ENCODE peak calls at places on chromosomes 6 and 20, in nine cellular contexts. One of them, this sample, is unnamed.

GRCh38 chr6:144804246-144804790 is 519.2 kb downstream of the UTRN start:
- DNase-seq in A549: no peak
- DNase-seq in testis: no peak
- DNase-seq in heart left ventricle: no peak
- DNase-seq in body of pancreas: no peak
- DNase-seq in prostate gland: no peak
- DNase-seq in ovary: no peak
- DNase-seq in suprapubic skin: no peak
- DNase-seq in H1: no peak
- DNase-seq in this sample: no peak

GRCh38 chr6:33414592-33415271 is 3.2 kb downstream of the CUTA start:
- DNase-seq in ovary: peak; percentile 27
- DNase-seq in suprapubic skin: peak; percentile 62
- DNase-seq in heart left ventricle: no peak
- DNase-seq in prostate gland: no peak
- DNase-seq in A549: no peak
- DNase-seq in body of pancreas: no peak
- DNase-seq in H1: no peak
- DNase-seq in testis: no peak
- DNase-seq in this sample: no peak

GRCh38 chr6:21953831-21954801 is 342.7 kb downstream of the PRL start:
- DNase-seq in H1: no peak
- DNase-seq in heart left ventricle: peak; percentile 22
- DNase-seq in A549: no peak
- DNase-seq in testis: no peak
- DNase-seq in body of pancreas: peak; percentile 12
- DNase-seq in prostate gland: peak; percentile 12
- DNase-seq in ovary: no peak
- DNase-seq in suprapubic skin: no peak
- DNase-seq in this sample: peak; percentile 57

GRCh38 chr6:143271024-143271423 is 179.5 kb downstream of the ADAT2 start:
- DNase-seq in body of pancreas: no peak
- DNase-seq in prostate gland: no peak
- DNase-seq in ovary: peak; percentile 61
- DNase-seq in H1: no peak
- DNase-seq in heart left ventricle: peak; percentile 60
- DNase-seq in A549: no peak
- DNase-seq in testis: no peak
- DNase-seq in suprapubic skin: no peak
- DNase-seq in this sample: no peak

GRCh38 chr6:44051516-44051915 is 75.7 kb downstream of the MRPL14 start:
- DNase-seq in prostate gland: no peak
- DNase-seq in suprapubic skin: no peak
- DNase-seq in heart left ventricle: no peak
- DNase-seq in A549: no peak
- DNase-seq in ovary: no peak
- DNase-seq in body of pancreas: peak; percentile 68
- DNase-seq in testis: no peak
- DNase-seq in H1: no peak
- DNase-seq in this sample: no peak

GRCh38 chr20:50389808-50390684 is 120.1 kb upstream of the PTPN1 start:
- DNase-seq in suprapubic skin: no peak
- DNase-seq in testis: no peak
- DNase-seq in heart left ventricle: no peak
- DNase-seq in prostate gland: no peak
- DNase-seq in body of pancreas: no peak
- DNase-seq in A549: no peak
- DNase-seq in ovary: no peak
- DNase-seq in H1: no peak
- DNase-seq in this sample: no peak

GRCh38 chr6:157235600-157236039 is 87.7 kb downstream of the TMEM242 start:
- DNase-seq in body of pancreas: peak; percentile 73
- DNase-seq in heart left ventricle: peak; percentile 62
- DNase-seq in suprapubic skin: peak; percentile 81
- DNase-seq in testis: peak; percentile 54
- DNase-seq in prostate gland: no peak
- DNase-seq in A549: peak; percentile 60
- DNase-seq in ovary: peak; percentile 77
- DNase-seq in H1: peak; percentile 57
- DNase-seq in this sample: peak; percentile 49

GRCh38 chr20:8790442-8791074 is 278.3 kb upstream of the PLCB4 start:
- DNase-seq in body of pancreas: peak; percentile 50
- DNase-seq in testis: peak; percentile 51
- DNase-seq in A549: peak; percentile 15
- DNase-seq in prostate gland: no peak
- DNase-seq in H1: no peak
- DNase-seq in heart left ventricle: peak; percentile 38
- DNase-seq in suprapubic skin: no peak
- DNase-seq in ovary: peak; percentile 40
- DNase-seq in this sample: no peak

GRCh38 chr6:26214826-26215199 is 127.6 kb downstream of the HFE start:
- DNase-seq in prostate gland: no peak
- DNase-seq in suprapubic skin: no peak
- DNase-seq in heart left ventricle: no peak
- DNase-seq in body of pancreas: no peak
- DNase-seq in testis: no peak
- DNase-seq in A549: no peak
- DNase-seq in ovary: no peak
- DNase-seq in H1: no peak
- DNase-seq in this sample: no peak

GRCh38 chr20:53660078-53660909 is 66.7 kb upstream of the ZNF217 start:
- DNase-seq in body of pancreas: no peak
- DNase-seq in ovary: peak; percentile 66
- DNase-seq in testis: peak; percentile 27
- DNase-seq in A549: peak; percentile 36
- DNase-seq in prostate gland: no peak
- DNase-seq in heart left ventricle: peak; percentile 30
- DNase-seq in H1: no peak
- DNase-seq in suprapubic skin: no peak
- DNase-seq in this sample: peak; percentile 51

GRCh38 chr6:144360401-144360800 is 75.3 kb downstream of the UTRN start:
- DNase-seq in suprapubic skin: no peak
- DNase-seq in ovary: no peak
- DNase-seq in testis: no peak
- DNase-seq in heart left ventricle: no peak
- DNase-seq in A549: no peak
- DNase-seq in body of pancreas: no peak
- DNase-seq in prostate gland: no peak
- DNase-seq in H1: no peak
- DNase-seq in this sample: no peak

GRCh38 chr20:6530254-6530653 is 237.2 kb upstream of the BMP2 start:
- DNase-seq in prostate gland: no peak
- DNase-seq in A549: no peak
- DNase-seq in heart left ventricle: no peak
- DNase-seq in testis: no peak
- DNase-seq in suprapubic skin: no peak
- DNase-seq in H1: no peak
- DNase-seq in body of pancreas: no peak
- DNase-seq in ovary: no peak
- DNase-seq in this sample: no peak

GRCh38 chr20:52190437-52191131 is 995 bp downstream of the ZFP64 start:
- DNase-seq in suprapubic skin: no peak
- DNase-seq in heart left ventricle: peak; percentile 29
- DNase-seq in H1: no peak
- DNase-seq in prostate gland: peak; percentile 19
- DNase-seq in A549: peak; percentile 73
- DNase-seq in body of pancreas: peak; percentile 34
- DNase-seq in ovary: peak; percentile 22
- DNase-seq in testis: peak; percentile 44
- DNase-seq in this sample: peak; percentile 62

GRCh38 chr20:47146703-47147102 is 209.8 kb downstream of the ZMYND8 start:
- DNase-seq in testis: no peak
- DNase-seq in ovary: no peak
- DNase-seq in suprapubic skin: no peak
- DNase-seq in heart left ventricle: no peak
- DNase-seq in H1: no peak
- DNase-seq in prostate gland: no peak
- DNase-seq in A549: no peak
- DNase-seq in body of pancreas: no peak
- DNase-seq in this sample: no peak

GRCh38 chr6:87333591-87334181 is 4.6 kb upstream of the GJB7 start:
- DNase-seq in prostate gland: no peak
- DNase-seq in ovary: no peak
- DNase-seq in suprapubic skin: no peak
- DNase-seq in A549: no peak
- DNase-seq in heart left ventricle: peak; percentile 20
- DNase-seq in body of pancreas: no peak
- DNase-seq in testis: no peak
- DNase-seq in H1: no peak
- DNase-seq in this sample: no peak

GRCh38 chr20:63552481-63553249 is 1.3 kb upstream of the FNDC11 start:
- DNase-seq in H1: peak; percentile 29
- DNase-seq in ovary: no peak
- DNase-seq in suprapubic skin: no peak
- DNase-seq in body of pancreas: no peak
- DNase-seq in testis: no peak
- DNase-seq in prostate gland: no peak
- DNase-seq in A549: no peak
- DNase-seq in heart left ventricle: no peak
- DNase-seq in this sample: peak; percentile 67

GRCh38 chr6:10146723-10147451 is 268.0 kb downstream of the TFAP2A start:
- DNase-seq in suprapubic skin: no peak
- DNase-seq in testis: peak; percentile 61
- DNase-seq in ovary: no peak
- DNase-seq in A549: peak; percentile 21
- DNase-seq in body of pancreas: no peak
- DNase-seq in heart left ventricle: no peak
- DNase-seq in H1: no peak
- DNase-seq in prostate gland: no peak
- DNase-seq in this sample: no peak

GRCh38 chr6:138231399-138231886 is 13.2 kb upstream of the PBOV1 start:
- DNase-seq in testis: no peak
- DNase-seq in body of pancreas: peak; percentile 70
- DNase-seq in A549: no peak
- DNase-seq in ovary: no peak
- DNase-seq in H1: no peak
- DNase-seq in heart left ventricle: no peak
- DNase-seq in suprapubic skin: no peak
- DNase-seq in prostate gland: peak; percentile 55
- DNase-seq in this sample: no peak

GRCh38 chr6:155378724-155379123 is 64.4 kb upstream of the TFB1M start:
- DNase-seq in heart left ventricle: no peak
- DNase-seq in testis: no peak
- DNase-seq in prostate gland: no peak
- DNase-seq in H1: no peak
- DNase-seq in ovary: no peak
- DNase-seq in A549: no peak
- DNase-seq in body of pancreas: no peak
- DNase-seq in suprapubic skin: no peak
- DNase-seq in this sample: no peak

GRCh38 chr6:112251170-112251945 is 3.0 kb downstream of the LAMA4 start:
- DNase-seq in body of pancreas: peak; percentile 22
- DNase-seq in H1: no peak
- DNase-seq in prostate gland: no peak
- DNase-seq in heart left ventricle: peak; percentile 54
- DNase-seq in suprapubic skin: peak; percentile 77
- DNase-seq in A549: no peak
- DNase-seq in testis: peak; percentile 75
- DNase-seq in ovary: peak; percentile 79
- DNase-seq in this sample: no peak
- H3K4me3 ChIP-seq in body of pancreas: no peak overlapping the region
- H3K4me3 ChIP-seq in H1: no peak overlapping the region
- H3K4me3 ChIP-seq in prostate gland: no peak overlapping the region
- H3K4me3 ChIP-seq in heart left ventricle: peak overlapping the region; percentile 70
- H3K4me3 ChIP-seq in suprapubic skin: peak overlapping the region; percentile 77
- H3K4me3 ChIP-seq in A549: no peak overlapping the region
- H3K4me3 ChIP-seq in testis: no peak overlapping the region
- H3K4me3 ChIP-seq in ovary: peak overlapping the region; percentile 83
- H3K4me3 ChIP-seq in this sample: peak overlapping the region; percentile 20

GRCh38 chr6:126444874-126445273 is 105.0 kb downstream of the CENPW start:
- DNase-seq in body of pancreas: no peak
- DNase-seq in ovary: no peak
- DNase-seq in suprapubic skin: no peak
- DNase-seq in A549: no peak
- DNase-seq in prostate gland: no peak
- DNase-seq in heart left ventricle: no peak
- DNase-seq in H1: no peak
- DNase-seq in testis: no peak
- DNase-seq in this sample: no peak
- TF ChIP-seq POLR2A in body of pancreas: no peak
- TF ChIP-seq POLR2A in ovary: no peak
- TF ChIP-seq POLR2A in suprapubic skin: no peak
- TF ChIP-seq POLR2A in A549: no peak
- TF ChIP-seq POLR2A in prostate gland: no peak
- TF ChIP-seq POLR2A in heart left ventricle: no peak
- TF ChIP-seq POLR2A in H1: no peak
- TF ChIP-seq POLR2A in testis: no peak
- TF ChIP-seq POLR2A in this sample: no peak

DNA sequence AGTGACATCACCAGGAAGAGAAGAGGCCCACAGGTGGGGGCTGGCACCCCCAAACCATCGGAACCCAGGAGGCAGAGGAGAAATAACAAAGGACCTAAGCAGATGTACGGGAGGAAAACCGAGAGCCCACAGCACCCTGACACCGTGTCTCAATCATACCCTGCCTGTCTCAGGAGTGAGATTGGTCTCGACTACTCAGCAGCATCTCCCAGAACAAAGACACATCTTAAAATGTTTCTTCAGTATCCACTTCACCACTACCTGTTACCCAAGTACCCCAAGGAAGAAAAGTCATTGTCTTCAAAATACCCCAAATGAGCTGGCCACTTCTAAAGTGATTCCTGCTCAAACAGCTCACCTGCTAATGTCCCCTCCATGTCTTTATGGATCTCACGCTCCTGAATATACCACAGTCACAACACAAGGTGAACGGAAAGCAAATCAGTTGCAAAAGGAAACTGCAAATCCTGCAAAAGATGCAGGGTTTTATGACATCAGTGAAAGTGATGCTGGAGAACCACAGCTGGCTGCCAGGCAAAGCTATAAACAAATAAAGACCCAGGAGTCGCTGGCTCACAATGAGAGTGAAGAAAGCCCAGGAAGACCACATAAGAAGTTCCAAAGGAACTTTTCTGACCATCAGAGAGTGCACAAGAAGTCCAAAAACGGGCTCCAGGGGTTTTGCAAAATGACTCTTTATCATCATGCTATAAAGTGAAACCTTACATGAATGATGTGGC is 44.1 kb downstream of the PREX1 start:
- DNase-seq in testis: no peak
- DNase-seq in ovary: no peak
- DNase-seq in H1: no peak
- DNase-seq in prostate gland: no peak
- DNase-seq in A549: no peak
- DNase-seq in heart left ventricle: no peak
- DNase-seq in body of pancreas: no peak
- DNase-seq in suprapubic skin: no peak
- DNase-seq in this sample: no peak
- H3K4me3 ChIP-seq in testis: no peak overlapping the region
- H3K4me3 ChIP-seq in ovary: no peak overlapping the region
- H3K4me3 ChIP-seq in H1: no peak overlapping the region
- H3K4me3 ChIP-seq in prostate gland: no peak overlapping the region
- H3K4me3 ChIP-seq in A549: no peak overlapping the region
- H3K4me3 ChIP-seq in heart left ventricle: no peak overlapping the region
- H3K4me3 ChIP-seq in body of pancreas: no peak overlapping the region
- H3K4me3 ChIP-seq in suprapubic skin: no peak overlapping the region
- H3K4me3 ChIP-seq in this sample: no peak overlapping the region

DNA sequence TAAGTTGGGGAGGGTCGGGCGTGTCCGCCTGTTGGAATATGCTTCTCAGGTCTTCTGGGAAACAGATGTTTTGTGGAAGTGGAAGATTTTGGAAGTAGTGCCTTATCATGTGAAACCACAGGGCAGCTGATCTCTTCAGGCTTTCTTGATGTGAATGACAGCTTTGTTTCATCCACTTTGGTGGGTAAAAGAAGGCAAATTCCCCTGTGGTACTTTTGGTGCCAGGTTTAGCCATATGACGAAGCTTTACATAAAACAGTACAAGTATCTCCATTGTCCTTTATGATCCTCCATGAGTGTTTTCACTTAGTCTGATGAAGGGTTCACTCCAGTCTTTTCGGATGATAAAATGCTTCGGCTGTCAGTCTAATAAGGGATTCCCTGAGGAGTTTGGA is 4.6 kb downstream of the IRF4 start:
- DNase-seq in testis: no peak
- DNase-seq in prostate gland: no peak
- DNase-seq in heart left ventricle: no peak
- DNase-seq in H1: no peak
- DNase-seq in ovary: no peak
- DNase-seq in body of pancreas: no peak
- DNase-seq in suprapubic skin: no peak
- DNase-seq in A549: no peak
- DNase-seq in this sample: no peak
- TF ChIP-seq POLR2A in testis: no peak
- TF ChIP-seq POLR2A in prostate gland: no peak
- TF ChIP-seq POLR2A in heart left ventricle: no peak
- TF ChIP-seq POLR2A in H1: no peak
- TF ChIP-seq POLR2A in ovary: no peak
- TF ChIP-seq POLR2A in body of pancreas: no peak
- TF ChIP-seq POLR2A in suprapubic skin: no peak
- TF ChIP-seq POLR2A in A549: no peak
- TF ChIP-seq POLR2A in this sample: no peak

This sample was measured in Peyer's patch.